ENCODE peak calls at places on chromosome 1, in four cellular contexts. One of them, this sample, is unnamed.

GRCh38 chr1:219917851-219918466 is 10.4 kb downstream of the SLC30A10 start:
- DNase-seq in NCI-H2029 treated with DMSO at 0.1 percent for 48 hours: no peak
- DNase-seq in activated CD8-positive, alpha-beta memory T cell treated with anti-CD3 and anti-CD28 coated beads, Interleukin-2, amount 50 U/mL, for 4 hours: no peak
- DNase-seq in spleen: no peak
- DNase-seq in this sample: no peak

GRCh38 chr1:85654066-85654782 is 54.0 kb downstream of the ZNHIT6 start:
- DNase-seq in NCI-H2029 treated with DMSO at 0.1 percent for 48 hours: no peak
- DNase-seq in activated CD8-positive, alpha-beta memory T cell treated with anti-CD3 and anti-CD28 coated beads, Interleukin-2, amount 50 U/mL, for 4 hours: no peak
- DNase-seq in spleen: no peak
- DNase-seq in this sample: peak; percentile 40

GRCh38 chr1:201593200-201593828 is 54.4 kb downstream of the NAV1 start:
- DNase-seq in NCI-H2029 treated with DMSO at 0.1 percent for 48 hours: no peak
- DNase-seq in activated CD8-positive, alpha-beta memory T cell treated with anti-CD3 and anti-CD28 coated beads, Interleukin-2, amount 50 U/mL, for 4 hours: no peak
- DNase-seq in spleen: peak; percentile 59
- DNase-seq in this sample: peak; percentile 45

GRCh38 chr1:30749691-30750583 is 7.6 kb downstream of the LAPTM5 start:
- DNase-seq in NCI-H2029 treated with DMSO at 0.1 percent for 48 hours: no peak
- DNase-seq in activated CD8-positive, alpha-beta memory T cell treated with anti-CD3 and anti-CD28 coated beads, Interleukin-2, amount 50 U/mL, for 4 hours: peak; percentile 63
- DNase-seq in spleen: peak; percentile 92
- DNase-seq in this sample: peak; percentile 18

GRCh38 chr1:153509729-153510354 is 25.9 kb downstream of the S100A6 start:
- DNase-seq in NCI-H2029 treated with DMSO at 0.1 percent for 48 hours: no peak
- DNase-seq in activated CD8-positive, alpha-beta memory T cell treated with anti-CD3 and anti-CD28 coated beads, Interleukin-2, amount 50 U/mL, for 4 hours: peak; percentile 69
- DNase-seq in spleen: peak; percentile 82
- DNase-seq in this sample: peak; percentile 9

GRCh38 chr1:213989740-213990472 is 2.1 kb downstream of the PROX1 start:
- DNase-seq in NCI-H2029 treated with DMSO at 0.1 percent for 48 hours: peak; percentile 88
- DNase-seq in activated CD8-positive, alpha-beta memory T cell treated with anti-CD3 and anti-CD28 coated beads, Interleukin-2, amount 50 U/mL, for 4 hours: no peak
- DNase-seq in spleen: no peak
- DNase-seq in this sample: no peak

GRCh38 chr1:67105508-67105907 is 29.3 kb downstream of the C1orf141 start:
- DNase-seq in NCI-H2029 treated with DMSO at 0.1 percent for 48 hours: no peak
- DNase-seq in activated CD8-positive, alpha-beta memory T cell treated with anti-CD3 and anti-CD28 coated beads, Interleukin-2, amount 50 U/mL, for 4 hours: no peak
- DNase-seq in spleen: no peak
- DNase-seq in this sample: no peak

GRCh38 chr1:23424171-23424959 is at the start of gene TCEA3:
- DNase-seq in NCI-H2029 treated with DMSO at 0.1 percent for 48 hours: no peak
- DNase-seq in activated CD8-positive, alpha-beta memory T cell treated with anti-CD3 and anti-CD28 coated beads, Interleukin-2, amount 50 U/mL, for 4 hours: peak; percentile 38
- DNase-seq in spleen: no peak
- DNase-seq in this sample: no peak

GRCh38 chr1:235018720-235019444 is 109.8 kb downstream of the TOMM20 start:
- DNase-seq in NCI-H2029 treated with DMSO at 0.1 percent for 48 hours: no peak
- DNase-seq in activated CD8-positive, alpha-beta memory T cell treated with anti-CD3 and anti-CD28 coated beads, Interleukin-2, amount 50 U/mL, for 4 hours: peak; percentile 59
- DNase-seq in spleen: no peak
- DNase-seq in this sample: no peak

GRCh38 chr1:2956571-2956970 is 64.7 kb upstream of the ACTRT2 start:
- DNase-seq in NCI-H2029 treated with DMSO at 0.1 percent for 48 hours: no peak
- DNase-seq in activated CD8-positive, alpha-beta memory T cell treated with anti-CD3 and anti-CD28 coated beads, Interleukin-2, amount 50 U/mL, for 4 hours: no peak
- DNase-seq in spleen: no peak
- DNase-seq in this sample: no peak

GRCh38 chr1:19066874-19067186 is 110.4 kb upstream of the IFFO2 start:
- DNase-seq in NCI-H2029 treated with DMSO at 0.1 percent for 48 hours: no peak
- DNase-seq in activated CD8-positive, alpha-beta memory T cell treated with anti-CD3 and anti-CD28 coated beads, Interleukin-2, amount 50 U/mL, for 4 hours: no peak
- DNase-seq in spleen: no peak
- DNase-seq in this sample: no peak

GRCh38 chr1:248863011-248863881 is 4.4 kb upstream of the ZNF692 start:
- DNase-seq in NCI-H2029 treated with DMSO at 0.1 percent for 48 hours: peak; percentile 41
- DNase-seq in activated CD8-positive, alpha-beta memory T cell treated with anti-CD3 and anti-CD28 coated beads, Interleukin-2, amount 50 U/mL, for 4 hours: peak; percentile 81
- DNase-seq in spleen: peak; percentile 97
- DNase-seq in this sample: no peak

GRCh38 chr1:180881806-180882509 is 30.7 kb upstream of the KIAA1614 start:
- DNase-seq in NCI-H2029 treated with DMSO at 0.1 percent for 48 hours: peak; percentile 25
- DNase-seq in activated CD8-positive, alpha-beta memory T cell treated with anti-CD3 and anti-CD28 coated beads, Interleukin-2, amount 50 U/mL, for 4 hours: no peak
- DNase-seq in spleen: no peak
- DNase-seq in this sample: peak; percentile 30

This sample was measured in dermis microvascular lymphatic vessel endothelial cell.